ENCODE peak calls at places on chromosomes 16 and 17, in eight cellular contexts. One of them, this sample, is unnamed.

GRCh38 chr17:51427259-51428255 is 167.2 kb downstream of the UTP18 start:
- DNase-seq in cardiac fibroblast: no peak
- DNase-seq in left ventricle myocardium inferior: no peak
- DNase-seq in colonic mucosa: no peak
- DNase-seq in tibial artery: no peak
- DNase-seq in AG10803: no peak
- DNase-seq in fibroblast of villous mesenchyme: no peak
- DNase-seq in fibroblast of mammary gland: no peak
- DNase-seq in this sample: no peak

GRCh38 chr16:88454315-88455057 is 1.4 kb downstream of the ZFPM1 start:
- DNase-seq in cardiac fibroblast: no peak
- DNase-seq in left ventricle myocardium inferior: no peak
- DNase-seq in colonic mucosa: peak; percentile 67
- DNase-seq in tibial artery: no peak
- DNase-seq in AG10803: no peak
- DNase-seq in fibroblast of villous mesenchyme: no peak
- DNase-seq in fibroblast of mammary gland: no peak
- DNase-seq in this sample: no peak

GRCh38 chr16:68445458-68445857 is 2.9 kb downstream of the SMPD3 start:
- DNase-seq in cardiac fibroblast: peak; percentile 11
- DNase-seq in left ventricle myocardium inferior: no peak
- DNase-seq in colonic mucosa: peak; percentile 81
- DNase-seq in tibial artery: no peak
- DNase-seq in AG10803: no peak
- DNase-seq in fibroblast of villous mesenchyme: peak; percentile 60
- DNase-seq in fibroblast of mammary gland: peak; percentile 44
- DNase-seq in this sample: no peak

GRCh38 chr17:18233803-18234518 is 8.5 kb downstream of the LLGL1 start:
- DNase-seq in cardiac fibroblast: no peak
- DNase-seq in left ventricle myocardium inferior: no peak
- DNase-seq in colonic mucosa: no peak
- DNase-seq in tibial artery: no peak
- DNase-seq in AG10803: no peak
- DNase-seq in fibroblast of villous mesenchyme: no peak
- DNase-seq in fibroblast of mammary gland: no peak
- DNase-seq in this sample: no peak

GRCh38 chr16:73279451-73279850 is 231.5 kb upstream of the ZFHX3 start:
- DNase-seq in cardiac fibroblast: no peak
- DNase-seq in left ventricle myocardium inferior: no peak
- DNase-seq in colonic mucosa: no peak
- DNase-seq in tibial artery: no peak
- DNase-seq in AG10803: no peak
- DNase-seq in fibroblast of villous mesenchyme: no peak
- DNase-seq in fibroblast of mammary gland: no peak
- DNase-seq in this sample: no peak

GRCh38 chr17:37506678-37507077 is 17.0 kb downstream of the DUSP14 start:
- DNase-seq in cardiac fibroblast: peak; percentile 46
- DNase-seq in left ventricle myocardium inferior: no peak
- DNase-seq in colonic mucosa: no peak
- DNase-seq in tibial artery: no peak
- DNase-seq in AG10803: no peak
- DNase-seq in fibroblast of villous mesenchyme: peak; percentile 34
- DNase-seq in fibroblast of mammary gland: peak; percentile 51
- DNase-seq in this sample: no peak

GRCh38 chr17:37280841-37281240 is 94.9 kb upstream of the C17orf78 start:
- DNase-seq in cardiac fibroblast: no peak
- DNase-seq in left ventricle myocardium inferior: no peak
- DNase-seq in colonic mucosa: no peak
- DNase-seq in tibial artery: no peak
- DNase-seq in AG10803: no peak
- DNase-seq in fibroblast of villous mesenchyme: no peak
- DNase-seq in fibroblast of mammary gland: no peak
- DNase-seq in this sample: no peak

GRCh38 chr16:72021043-72021442 is 12.5 kb downstream of the DHODH start:
- DNase-seq in cardiac fibroblast: no peak
- DNase-seq in left ventricle myocardium inferior: no peak
- DNase-seq in colonic mucosa: no peak
- DNase-seq in tibial artery: peak; percentile 51
- DNase-seq in AG10803: no peak
- DNase-seq in fibroblast of villous mesenchyme: no peak
- DNase-seq in fibroblast of mammary gland: no peak
- DNase-seq in this sample: no peak

GRCh38 chr17:81821147-81821546 is 11.9 kb downstream of the MCRIP1 start:
- DNase-seq in cardiac fibroblast: no peak
- DNase-seq in left ventricle myocardium inferior: no peak
- DNase-seq in colonic mucosa: no peak
- DNase-seq in tibial artery: no peak
- DNase-seq in AG10803: no peak
- DNase-seq in fibroblast of villous mesenchyme: no peak
- DNase-seq in fibroblast of mammary gland: no peak
- DNase-seq in this sample: no peak

GRCh38 chr16:52861614-52862022 is 191.1 kb downstream of the CHD9NB start:
- DNase-seq in cardiac fibroblast: peak; percentile 2
- DNase-seq in left ventricle myocardium inferior: no peak
- DNase-seq in colonic mucosa: peak; percentile 44
- DNase-seq in tibial artery: no peak
- DNase-seq in AG10803: no peak
- DNase-seq in fibroblast of villous mesenchyme: no peak
- DNase-seq in fibroblast of mammary gland: peak; percentile 6
- DNase-seq in this sample: no peak

GRCh38 chr17:17729620-17730249 is 48.5 kb downstream of the RAI1 start:
- DNase-seq in cardiac fibroblast: no peak
- DNase-seq in left ventricle myocardium inferior: no peak
- DNase-seq in colonic mucosa: peak; percentile 61
- DNase-seq in tibial artery: no peak
- DNase-seq in AG10803: no peak
- DNase-seq in fibroblast of villous mesenchyme: no peak
- DNase-seq in fibroblast of mammary gland: no peak
- DNase-seq in this sample: no peak

GRCh38 chr16:54269461-54269860 is 17.1 kb downstream of the IRX3 start:
- DNase-seq in cardiac fibroblast: no peak
- DNase-seq in left ventricle myocardium inferior: no peak
- DNase-seq in colonic mucosa: no peak
- DNase-seq in tibial artery: no peak
- DNase-seq in AG10803: no peak
- DNase-seq in fibroblast of villous mesenchyme: no peak
- DNase-seq in fibroblast of mammary gland: no peak
- DNase-seq in this sample: no peak

GRCh38 chr16:4314532-4315184 is 1.2 kb upstream of the GLIS2 start:
- DNase-seq in cardiac fibroblast: peak; percentile 56
- DNase-seq in left ventricle myocardium inferior: no peak
- DNase-seq in colonic mucosa: peak; percentile 23
- DNase-seq in tibial artery: peak; percentile 74
- DNase-seq in AG10803: peak; percentile 56
- DNase-seq in fibroblast of villous mesenchyme: peak; percentile 61
- DNase-seq in fibroblast of mammary gland: peak; percentile 64
- DNase-seq in this sample: peak; percentile 55

GRCh38 chr17:32102697-32103096 is 39.6 kb upstream of the RHOT1 start:
- DNase-seq in cardiac fibroblast: peak; percentile 37
- DNase-seq in left ventricle myocardium inferior: no peak
- DNase-seq in colonic mucosa: no peak
- DNase-seq in tibial artery: no peak
- DNase-seq in AG10803: peak; percentile 61
- DNase-seq in fibroblast of villous mesenchyme: peak; percentile 16
- DNase-seq in fibroblast of mammary gland: no peak
- DNase-seq in this sample: no peak

GRCh38 chr16:84027607-84028006 is 15.0 kb downstream of the SLC38A8 start:
- DNase-seq in cardiac fibroblast: no peak
- DNase-seq in left ventricle myocardium inferior: no peak
- DNase-seq in colonic mucosa: no peak
- DNase-seq in tibial artery: no peak
- DNase-seq in AG10803: no peak
- DNase-seq in fibroblast of villous mesenchyme: no peak
- DNase-seq in fibroblast of mammary gland: no peak
- DNase-seq in this sample: no peak

GRCh38 chr17:7323731-7324437 is 5.3 kb downstream of the NEURL4 start:
- DNase-seq in cardiac fibroblast: peak; percentile 51
- DNase-seq in left ventricle myocardium inferior: peak; percentile 50
- DNase-seq in colonic mucosa: peak; percentile 53
- DNase-seq in tibial artery: no peak
- DNase-seq in AG10803: peak; percentile 20
- DNase-seq in fibroblast of villous mesenchyme: peak; percentile 31
- DNase-seq in fibroblast of mammary gland: peak; percentile 50
- DNase-seq in this sample: peak; percentile 38

GRCh38 chr17:61234102-61234750 is 165.4 kb upstream of the TBX2 start:
- DNase-seq in cardiac fibroblast: no peak
- DNase-seq in left ventricle myocardium inferior: no peak
- DNase-seq in colonic mucosa: no peak
- DNase-seq in tibial artery: no peak
- DNase-seq in AG10803: no peak
- DNase-seq in fibroblast of villous mesenchyme: no peak
- DNase-seq in fibroblast of mammary gland: no peak
- DNase-seq in this sample: no peak

GRCh38 chr16:50040028-50040427 is 15.0 kb downstream of the CNEP1R1 start:
- DNase-seq in cardiac fibroblast: no peak
- DNase-seq in left ventricle myocardium inferior: no peak
- DNase-seq in colonic mucosa: no peak
- DNase-seq in tibial artery: no peak
- DNase-seq in AG10803: no peak
- DNase-seq in fibroblast of villous mesenchyme: no peak
- DNase-seq in fibroblast of mammary gland: no peak
- DNase-seq in this sample: no peak

DNA sequence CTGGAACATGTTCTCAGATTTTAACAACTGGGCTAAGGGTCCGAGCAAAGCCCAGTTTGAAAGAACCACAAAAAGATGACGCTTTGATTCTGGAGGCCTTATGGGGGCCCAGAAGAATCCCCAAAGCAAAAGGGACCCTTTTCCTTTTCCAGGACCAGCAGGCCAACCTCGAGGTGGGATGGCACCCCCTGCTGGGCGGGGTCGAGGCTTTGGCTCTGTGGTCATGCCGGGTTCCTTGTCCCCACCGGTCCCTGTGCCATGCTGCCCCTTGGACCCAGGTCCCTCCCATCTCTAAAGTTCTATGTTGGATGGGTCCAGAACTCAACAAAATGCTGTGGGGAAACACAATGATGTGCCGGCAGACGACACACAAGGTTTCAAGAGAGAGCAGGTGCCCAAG is 30.9 kb downstream of the TMEM204 start:
- DNase-seq in cardiac fibroblast: no peak
- DNase-seq in left ventricle myocardium inferior: no peak
- DNase-seq in colonic mucosa: no peak
- DNase-seq in tibial artery: no peak
- DNase-seq in AG10803: no peak
- DNase-seq in fibroblast of villous mesenchyme: no peak
- DNase-seq in fibroblast of mammary gland: no peak
- DNase-seq in this sample: no peak
- TF ChIP-seq CTCF in cardiac fibroblast: peak; percentile 24
- TF ChIP-seq CTCF in left ventricle myocardium inferior: peak; percentile 61
- TF ChIP-seq CTCF in colonic mucosa: no peak
- TF ChIP-seq CTCF in tibial artery: peak; percentile 20
- TF ChIP-seq CTCF in AG10803: peak; percentile 18
- TF ChIP-seq CTCF in fibroblast of villous mesenchyme: peak; percentile 38
- TF ChIP-seq CTCF in fibroblast of mammary gland: peak; percentile 11
- TF ChIP-seq CTCF in this sample: peak; percentile 17

GRCh38 chr17:49841548-49841947 is 6.3 kb downstream of the TAC4 start:
- DNase-seq in cardiac fibroblast: no peak
- DNase-seq in left ventricle myocardium inferior: no peak
- DNase-seq in colonic mucosa: no peak
- DNase-seq in tibial artery: peak; percentile 50
- DNase-seq in AG10803: no peak
- DNase-seq in fibroblast of villous mesenchyme: no peak
- DNase-seq in fibroblast of mammary gland: no peak
- DNase-seq in this sample: no peak
- TF ChIP-seq CTCF in cardiac fibroblast: no peak
- TF ChIP-seq CTCF in left ventricle myocardium inferior: no peak
- TF ChIP-seq CTCF in colonic mucosa: no peak
- TF ChIP-seq CTCF in tibial artery: no peak
- TF ChIP-seq CTCF in AG10803: no peak
- TF ChIP-seq CTCF in fibroblast of villous mesenchyme: peak; percentile 16
- TF ChIP-seq CTCF in fibroblast of mammary gland: peak; percentile 6
- TF ChIP-seq CTCF in this sample: peak; percentile 6

GRCh38 chr17:4897198-4897657 is 2.1 kb upstream of the C17orf107 start:
- DNase-seq in cardiac fibroblast: no peak
- DNase-seq in left ventricle myocardium inferior: no peak
- DNase-seq in colonic mucosa: no peak
- DNase-seq in tibial artery: no peak
- DNase-seq in AG10803: no peak
- DNase-seq in fibroblast of villous mesenchyme: no peak
- DNase-seq in fibroblast of mammary gland: no peak
- DNase-seq in this sample: no peak

GRCh38 chr17:4893721-4894560 is 5.4 kb upstream of the C17orf107 start:
- DNase-seq in cardiac fibroblast: no peak
- DNase-seq in left ventricle myocardium inferior: no peak
- DNase-seq in colonic mucosa: no peak
- DNase-seq in tibial artery: no peak
- DNase-seq in AG10803: no peak
- DNase-seq in fibroblast of villous mesenchyme: no peak
- DNase-seq in fibroblast of mammary gland: no peak
- DNase-seq in this sample: no peak

GRCh38 chr17:4895121-4895520 is 4.2 kb upstream of the C17orf107 start:
- DNase-seq in cardiac fibroblast: no peak
- DNase-seq in left ventricle myocardium inferior: no peak
- DNase-seq in colonic mucosa: no peak
- DNase-seq in tibial artery: no peak
- DNase-seq in AG10803: no peak
- DNase-seq in fibroblast of villous mesenchyme: no peak
- DNase-seq in fibroblast of mammary gland: no peak
- DNase-seq in this sample: no peak

GRCh38 chr17:4896332-4897197 is 2.8 kb upstream of the C17orf107 start:
- DNase-seq in cardiac fibroblast: no peak
- DNase-seq in left ventricle myocardium inferior: no peak
- DNase-seq in colonic mucosa: no peak
- DNase-seq in tibial artery: no peak
- DNase-seq in AG10803: no peak
- DNase-seq in fibroblast of villous mesenchyme: no peak
- DNase-seq in fibroblast of mammary gland: no peak
- DNase-seq in this sample: no peak

DNA sequence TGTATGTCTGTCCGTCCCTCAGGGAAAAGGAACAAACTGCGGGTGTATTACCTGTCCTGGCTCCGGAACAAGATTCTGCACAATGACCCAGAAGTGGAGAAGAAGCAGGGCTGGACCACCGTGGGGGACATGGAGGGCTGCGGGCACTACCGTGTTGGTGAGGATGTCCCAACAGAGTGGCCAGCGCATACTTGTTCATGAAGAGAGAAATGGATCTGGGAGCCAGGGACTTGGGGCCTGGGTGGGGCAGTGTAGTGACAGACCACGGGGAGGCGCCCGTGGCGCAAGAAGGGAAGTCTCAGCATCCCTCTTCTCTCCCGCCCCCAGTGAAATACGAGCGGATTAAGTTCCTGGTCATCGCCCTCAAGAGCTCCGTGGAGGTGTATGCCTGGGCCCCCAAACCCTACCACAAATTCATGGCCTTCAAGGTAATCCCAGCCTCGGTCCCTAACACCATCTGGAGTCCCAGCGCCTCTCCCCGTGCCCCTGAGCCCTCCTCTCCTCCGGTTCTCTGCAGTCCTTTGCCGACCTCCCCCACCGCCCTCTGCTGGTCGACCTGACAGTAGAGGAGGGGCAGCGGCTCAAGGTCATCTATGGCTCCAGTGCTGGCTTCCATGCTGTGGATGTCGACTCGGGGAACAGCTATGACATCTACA is 3.5 kb upstream of the C17orf107 start:
- DNase-seq in cardiac fibroblast: no peak
- DNase-seq in left ventricle myocardium inferior: no peak
- DNase-seq in colonic mucosa: no peak
- DNase-seq in tibial artery: no peak
- DNase-seq in AG10803: no peak
- DNase-seq in fibroblast of villous mesenchyme: no peak
- DNase-seq in fibroblast of mammary gland: no peak
- DNase-seq in this sample: no peak
- TF ChIP-seq CTCF in cardiac fibroblast: peak; percentile 8
- TF ChIP-seq CTCF in left ventricle myocardium inferior: no peak
- TF ChIP-seq CTCF in colonic mucosa: no peak
- TF ChIP-seq CTCF in tibial artery: no peak
- TF ChIP-seq CTCF in AG10803: peak; percentile 6
- TF ChIP-seq CTCF in fibroblast of villous mesenchyme: peak; percentile 16
- TF ChIP-seq CTCF in fibroblast of mammary gland: no peak
- TF ChIP-seq CTCF in this sample: peak; percentile 12

GRCh38 chr17:74446551-74447500 is 14.9 kb downstream of the GPRC5C start:
- DNase-seq in cardiac fibroblast: peak; percentile 70
- DNase-seq in left ventricle myocardium inferior: peak; percentile 77
- DNase-seq in colonic mucosa: no peak
- DNase-seq in tibial artery: peak; percentile 99
- DNase-seq in AG10803: no peak
- DNase-seq in fibroblast of villous mesenchyme: no peak
- DNase-seq in fibroblast of mammary gland: peak; percentile 54
- DNase-seq in this sample: no peak
- TF ChIP-seq CTCF in cardiac fibroblast: no peak
- TF ChIP-seq CTCF in left ventricle myocardium inferior: no peak
- TF ChIP-seq CTCF in colonic mucosa: no peak
- TF ChIP-seq CTCF in tibial artery: peak; percentile 36
- TF ChIP-seq CTCF in AG10803: no peak
- TF ChIP-seq CTCF in fibroblast of villous mesenchyme: no peak
- TF ChIP-seq CTCF in fibroblast of mammary gland: no peak
- TF ChIP-seq CTCF in this sample: no peak